ENCODE peak calls at places on chromosomes 5 and 9, in six cellular contexts. L is memory B cell, Q is activated T-helper 1 cell treated with Interleukin-2 at 50 U/mL for 16 hours, G is GM23248, X is NCI-H2081, M is hypothalamus. C is an unnamed sample.

GRCh38 chr5:137754236-137754960 is at the start of gene HNRNPA0:
- DNase-seq in L (peak), Q (peak), G (peak), X (peak), M (peak), C (peak)

GRCh38 chr9:33287087-33287490 is 3.2 kb upstream of the NFX1 start:
- DNase-seq in L (peak), Q (no peak), G (peak), X (peak), M (no peak), C (peak)

GRCh38 chr5:168362097-168362885 is 70.8 kb downstream of the WWC1 start:
- DNase-seq in L (no peak), Q (no peak), G (no peak), X (peak), M (no peak), C (no peak)

GRCh38 chr9:135213566-135213965 is 126.1 kb downstream of the OLFM1 start:
- DNase-seq in L (no peak), Q (no peak), G (no peak), X (no peak), M (no peak), C (no peak)

GRCh38 chr5:886716-887325 is 5.8 kb downstream of the BRD9 start:
- DNase-seq in L (no peak), Q (no peak), G (no peak), X (no peak), M (no peak), C (no peak)

GRCh38 chr9:35774907-35775635 is 16.3 kb upstream of the NPR2 start:
- DNase-seq in L (no peak), Q (no peak), G (no peak), X (peak), M (no peak), C (no peak)

GRCh38 chr9:135079018-135079417 is 8.4 kb upstream of the OLFM1 start:
- DNase-seq in L (no peak), Q (no peak), G (no peak), X (no peak), M (no peak), C (no peak)

GRCh38 chr5:55234171-55234700 is 828 bp upstream of the CCNO start:
- DNase-seq in L (no peak), Q (no peak), G (peak), X (peak), M (no peak), C (no peak)

GRCh38 chr5:93497101-93497500 is 83.9 kb downstream of the NR2F1-AS1 start:
- DNase-seq in L (no peak), Q (no peak), G (no peak), X (no peak), M (no peak), C (no peak)

GRCh38 chr9:112711050-112711689 is 6.7 kb downstream of the INIP start:
- DNase-seq in L (no peak), Q (no peak), G (peak), X (peak), M (no peak), C (no peak)

GRCh38 chr5:143014017-143014651 is 244.0 kb downstream of the ARHGAP26 start:
- DNase-seq in L (no peak), Q (no peak), G (peak), X (peak), M (no peak), C (no peak)

GRCh38 chr9:38281917-38282316 is 110.6 kb upstream of the ALDH1B1 start:
- DNase-seq in L (no peak), Q (no peak), G (no peak), X (no peak), M (no peak), C (no peak)

GRCh38 chr9:119967867-119968535 is 598.8 kb upstream of the BRINP1 start:
- DNase-seq in L (no peak), Q (no peak), G (no peak), X (no peak), M (no peak), C (no peak)

GRCh38 chr5:51902512-51902911 is 519.3 kb downstream of the ISL1 start:
- DNase-seq in L (no peak), Q (no peak), G (no peak), X (peak), M (no peak), C (no peak)

GRCh38 chr5:150787659-150788058 is 9.1 kb downstream of the SMIM3 start:
- DNase-seq in L (no peak), Q (no peak), G (no peak), X (no peak), M (no peak), C (no peak)

GRCh38 chr9:75156838-75157237 is 68.5 kb downstream of the OSTF1 start:
- DNase-seq in L (no peak), Q (no peak), G (no peak), X (no peak), M (no peak), C (no peak)

GRCh38 chr5:135012951-135013391 is 21.1 kb downstream of the PITX1 start:
- DNase-seq in L (no peak), Q (no peak), G (peak), X (no peak), M (no peak), C (no peak)

GRCh38 chr9:98375138-98375726 is 119.8 kb upstream of the TBC1D2 start:
- DNase-seq in L (peak), Q (no peak), G (peak), X (no peak), M (no peak), C (no peak)

GRCh38 chr9:123569343-123569694 is 213.3 kb downstream of the CRB2 start:
- DNase-seq in L (no peak), Q (no peak), G (peak), X (no peak), M (no peak), C (no peak)

GRCh38 chr5:93831449-93831848 is 90.0 kb upstream of the POU5F2 start:
- DNase-seq in L (no peak), Q (no peak), G (peak), X (no peak), M (no peak), C (no peak)

GRCh38 chr9:37999501-38000189 is 69.4 kb downstream of the SHB start:
- DNase-seq in L (no peak), Q (no peak), G (peak), X (no peak), M (no peak), C (peak)

C was measured in amygdala.